ENCODE peak calls at places on chromosomes 2 and 18, in eight cellular contexts. W is NCI-H1092, J is T-helper 1 cell, A is WTC11, E is HFF-Myc, Z is GM04504, X is tibial artery, M is H7. V is an unnamed sample.

GRCh38 chr2:128742467-128742866 is 423.8 kb upstream of the HS6ST1 start:
- DNase-seq in W (no peak), J (no peak), A (no peak), E (no peak), Z (no peak), X (no peak), M (no peak), V (no peak)

GRCh38 chr18:67104700-67105284 is 411.7 kb downstream of the DSEL start:
- DNase-seq in W (peak), J (peak), A (peak), E (peak), Z (peak), X (peak), M (peak), V (peak)

GRCh38 chr18:56148373-56148772 is 490.0 kb downstream of the TXNL1 start:
- DNase-seq in W (no peak), J (no peak), A (no peak), E (peak), Z (peak), X (no peak), M (no peak), V (no peak)

GRCh38 chr2:216842634-216843033 is 17.2 kb downstream of the TNP1 start:
- DNase-seq in W (no peak), J (no peak), A (no peak), E (no peak), Z (peak), X (no peak), M (no peak), V (peak)

GRCh38 chr18:42559292-42559691 is 556.2 kb downstream of the RIT2 start:
- DNase-seq in W (no peak), J (no peak), A (no peak), E (no peak), Z (no peak), X (no peak), M (no peak), V (no peak)

GRCh38 chr18:3177902-3178687 is 41.7 kb downstream of the MYOM1 start:
- DNase-seq in W (no peak), J (peak), A (no peak), E (no peak), Z (peak), X (peak), M (no peak), V (peak)

GRCh38 chr2:228703099-228703498 is 521.6 kb upstream of the SPHKAP start:
- DNase-seq in W (no peak), J (no peak), A (no peak), E (no peak), Z (no peak), X (no peak), M (no peak), V (no peak)

GRCh38 chr18:23099621-23100020 is 35.7 kb upstream of the CABLES1 start:
- DNase-seq in W (no peak), J (no peak), A (no peak), E (no peak), Z (no peak), X (no peak), M (no peak), V (no peak)

GRCh38 chr2:240249423-240250149 is 109.1 kb upstream of the OTOS start:
- DNase-seq in W (no peak), J (no peak), A (no peak), E (no peak), Z (no peak), X (no peak), M (peak), V (no peak)

GRCh38 chr2:36394804-36395203 is 39.2 kb downstream of the CRIM1 start:
- DNase-seq in W (no peak), J (no peak), A (no peak), E (no peak), Z (no peak), X (no peak), M (no peak), V (no peak)

GRCh38 chr2:176130153-176130916 is 830 bp downstream of the HOXD8 start:
- DNase-seq in W (no peak), J (no peak), A (peak), E (no peak), Z (no peak), X (no peak), M (peak), V (peak)

V was measured in psoas muscle.